ENCODE peak calls at places on chromosome 22, in four cellular contexts. One of them, this sample, is unnamed. For H3K4me1, the result is how much of the 10 kb centered on the place peaks cover.

GRCh38 chr22:45904236-45904635 is 72.7 kb downstream of the WNT7B start:
- DNase-seq in right lobe of liver: no peak
- DNase-seq in hepatocyte: no peak
- DNase-seq in suprapubic skin: no peak
- DNase-seq in this sample: no peak

GRCh38 chr22:37824674-37825641 is 1.8 kb downstream of the GALR3 start:
- DNase-seq in suprapubic skin: no peak
- DNase-seq in hepatocyte: no peak
- DNase-seq in right lobe of liver: no peak
- DNase-seq in this sample: peak

GRCh38 chr22:49149721-49150608 is 677.7 kb downstream of the BRD1 start:
- DNase-seq in hepatocyte: no peak
- DNase-seq in right lobe of liver: no peak
- DNase-seq in suprapubic skin: peak
- DNase-seq in this sample: no peak

GRCh38 chr22:22085702-22086500 is 103.3 kb upstream of the TOP3B start:
- DNase-seq in suprapubic skin: no peak
- DNase-seq in hepatocyte: no peak
- DNase-seq in right lobe of liver: no peak
- DNase-seq in this sample: no peak

GRCh38 chr22:45879552-45879949 is 97.4 kb downstream of the WNT7B start:
- DNase-seq in suprapubic skin: no peak
- DNase-seq in hepatocyte: no peak
- DNase-seq in right lobe of liver: no peak
- DNase-seq in this sample: no peak

GRCh38 chr22:31850135-31850534 is 94.2 kb upstream of the YWHAH start:
- DNase-seq in suprapubic skin: no peak
- DNase-seq in hepatocyte: no peak
- DNase-seq in right lobe of liver: no peak
- DNase-seq in this sample: no peak

GRCh38 chr22:17167486-17167885 is 8.4 kb upstream of the HDHD5 start:
- DNase-seq in hepatocyte: no peak
- DNase-seq in suprapubic skin: no peak
- DNase-seq in right lobe of liver: peak
- DNase-seq in this sample: no peak

GRCh38 chr22:27850000-27850465 is 48.5 kb upstream of the MN1 start:
- DNase-seq in hepatocyte: no peak
- DNase-seq in suprapubic skin: no peak
- DNase-seq in right lobe of liver: peak
- DNase-seq in this sample: no peak

GRCh38 chr22:50550395-50550794 is 4.7 kb downstream of the KLHDC7B start:
- DNase-seq in hepatocyte: no peak
- DNase-seq in suprapubic skin: no peak
- DNase-seq in right lobe of liver: no peak
- DNase-seq in this sample: no peak

GRCh38 chr22:50546326-50547230 is 879 bp downstream of the KLHDC7B start:
- DNase-seq in suprapubic skin: no peak
- DNase-seq in right lobe of liver: no peak
- DNase-seq in hepatocyte: no peak
- DNase-seq in this sample: no peak

GRCh38 chr22:50548913-50549790 is 3.5 kb downstream of the KLHDC7B start:
- DNase-seq in right lobe of liver: no peak
- DNase-seq in suprapubic skin: no peak
- DNase-seq in hepatocyte: no peak
- DNase-seq in this sample: no peak

GRCh38 chr22:50547231-50547851 is 1.6 kb downstream of the KLHDC7B start:
- DNase-seq in right lobe of liver: no peak
- DNase-seq in suprapubic skin: no peak
- DNase-seq in hepatocyte: no peak
- DNase-seq in this sample: no peak

DNA sequence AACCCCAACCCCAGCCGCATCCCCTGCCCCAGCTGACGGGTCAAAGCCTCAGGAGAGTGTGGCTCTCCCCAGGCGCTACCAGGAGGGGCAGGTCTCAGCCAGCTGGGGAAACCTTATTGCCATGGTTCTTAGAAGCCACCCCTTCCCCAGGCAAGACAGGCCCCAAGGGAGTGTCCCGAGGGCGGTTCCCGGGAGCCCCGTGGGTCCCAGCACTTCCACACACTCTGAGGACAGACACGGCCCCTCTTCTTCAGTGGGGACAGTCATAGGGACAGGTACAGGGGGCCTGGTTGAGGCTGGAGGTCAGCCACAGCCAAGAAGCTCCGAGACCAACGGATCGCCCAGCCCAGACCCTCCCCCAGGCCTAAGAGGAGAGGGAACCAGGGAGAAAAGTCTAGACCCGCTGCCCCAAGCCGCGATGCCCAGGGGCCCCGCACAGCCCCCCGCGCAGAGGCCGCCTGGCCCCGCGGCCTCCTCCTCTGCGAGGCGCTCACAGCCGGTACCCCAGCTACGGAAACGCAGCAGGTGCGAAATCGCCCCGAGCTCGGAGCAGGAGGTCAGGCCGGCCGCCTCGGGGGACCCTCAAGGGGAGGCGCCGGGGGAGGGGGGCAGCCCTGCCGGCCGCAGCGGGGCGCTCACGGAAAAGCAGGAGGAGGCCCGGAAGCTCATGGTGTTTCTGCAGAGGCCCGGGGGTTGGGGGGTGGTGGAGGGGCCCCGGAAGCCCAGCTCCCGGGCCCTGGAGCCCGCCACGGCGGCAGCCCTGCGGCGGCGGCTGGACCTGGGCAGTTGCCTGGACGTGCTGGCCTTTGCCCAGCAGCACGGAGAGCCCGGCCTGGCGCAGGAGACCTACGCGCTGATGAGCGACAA is 2.6 kb downstream of the KLHDC7B start:
- DNase-seq in right lobe of liver: peak
- DNase-seq in suprapubic skin: peak
- DNase-seq in hepatocyte: no peak
- DNase-seq in this sample: no peak
- H3K4me3 ChIP-seq in right lobe of liver: peak
- H3K4me3 ChIP-seq in suprapubic skin: peak
- H3K4me3 ChIP-seq in hepatocyte: no peak
- H3K4me3 ChIP-seq in this sample: peak

DNA sequence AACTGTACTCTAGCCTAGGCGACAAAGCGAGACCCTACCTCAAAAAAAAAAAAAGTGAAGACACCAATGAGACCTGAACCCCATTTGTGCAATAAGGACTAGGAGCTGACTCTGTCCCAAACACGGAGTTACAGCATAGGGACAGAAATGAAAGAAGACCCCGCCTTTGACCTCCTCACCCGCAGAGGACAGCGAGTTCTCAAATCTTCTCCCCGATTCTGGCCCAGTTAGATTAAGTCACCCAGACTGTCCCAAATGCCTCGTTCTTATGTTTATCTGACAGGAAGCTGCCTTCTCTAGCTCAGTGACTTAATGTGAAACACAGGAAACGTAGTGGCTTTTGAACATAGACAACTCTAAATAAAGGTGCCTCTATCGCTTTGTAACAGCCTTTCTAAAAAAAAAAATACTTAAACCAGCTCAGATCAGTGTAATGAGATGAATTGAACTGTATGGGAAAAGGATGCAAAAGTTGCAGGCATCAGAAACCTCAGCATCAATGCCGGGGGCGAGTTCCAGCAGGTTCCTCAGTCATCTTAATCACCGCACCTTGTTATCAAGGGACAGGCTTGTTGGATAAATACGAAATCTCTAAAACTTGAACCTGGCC is 10.6 kb downstream of the MYH9 start:
- DNase-seq in right lobe of liver: no peak
- DNase-seq in suprapubic skin: no peak
- DNase-seq in hepatocyte: no peak
- DNase-seq in this sample: peak
- H3K27ac ChIP-seq in right lobe of liver: peak
- H3K27ac ChIP-seq in suprapubic skin: peak
- H3K27ac ChIP-seq in hepatocyte: no peak
- H3K27ac ChIP-seq in this sample: peak

DNA sequence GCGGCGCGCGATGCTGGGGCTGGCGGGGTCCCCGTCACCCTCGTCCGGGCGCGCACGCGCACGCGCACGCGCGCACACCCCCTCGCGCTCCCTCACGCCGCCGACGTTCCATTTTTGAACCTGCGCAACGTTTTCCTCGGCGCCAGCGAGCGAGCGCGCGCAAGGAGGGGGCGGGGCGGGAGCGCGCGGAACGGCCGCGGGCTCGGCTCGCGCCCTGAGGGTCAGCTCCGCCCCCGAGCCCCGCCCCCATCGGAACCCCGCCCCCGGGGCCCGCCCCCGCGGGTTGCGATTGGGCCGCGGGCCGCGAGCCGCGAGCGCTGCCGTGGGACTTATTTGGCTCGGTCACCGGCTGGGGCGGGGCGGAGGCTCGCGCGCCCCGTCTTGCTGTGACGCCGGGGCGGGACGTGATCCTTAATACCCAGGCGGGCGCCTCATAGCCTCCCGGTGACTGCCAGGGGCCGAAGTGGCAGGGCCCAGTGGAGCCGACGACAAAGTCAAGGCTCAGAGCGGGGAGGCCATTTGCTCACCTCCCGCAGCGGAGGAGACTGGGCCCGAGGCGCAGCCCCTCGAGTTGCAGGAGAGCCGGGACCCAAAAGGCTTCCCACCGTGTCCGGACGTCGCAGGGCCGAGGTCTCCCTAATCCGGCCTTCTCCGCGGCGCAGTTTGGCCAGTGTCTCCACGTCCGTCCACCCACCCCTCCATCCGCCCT is at the start of gene CBX7:
- DNase-seq in hepatocyte: peak
- DNase-seq in suprapubic skin: peak
- DNase-seq in right lobe of liver: peak
- DNase-seq in this sample: peak
- H3K4me1 ChIP-seq in hepatocyte: under half
- H3K4me1 ChIP-seq in suprapubic skin: under half
- H3K4me1 ChIP-seq in right lobe of liver: under half
- H3K4me1 ChIP-seq in this sample: under half

DNA sequence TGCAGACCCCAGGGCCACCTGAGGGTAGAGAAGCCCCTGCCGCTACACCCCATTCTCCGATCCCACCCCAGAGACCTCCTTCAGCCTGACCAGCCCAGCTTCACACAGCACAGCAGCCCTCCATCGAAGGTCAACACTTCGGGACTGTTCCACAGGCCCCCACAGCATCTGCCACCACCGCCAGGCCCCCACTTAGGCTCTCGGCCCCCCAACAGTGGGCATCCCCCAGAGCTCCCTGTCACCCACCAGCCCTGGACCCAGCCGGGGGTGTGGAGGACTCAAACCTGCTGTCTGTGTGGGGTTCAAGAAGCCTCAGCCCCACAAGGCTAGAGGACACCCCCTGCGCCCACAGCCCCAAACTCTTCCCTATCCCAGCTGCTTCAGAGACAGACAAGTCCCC is 6.2 kb downstream of the SBF1 start:
- DNase-seq in suprapubic skin: no peak
- DNase-seq in hepatocyte: no peak
- DNase-seq in right lobe of liver: no peak
- DNase-seq in this sample: no peak
- H3K4me3 ChIP-seq in suprapubic skin: no peak
- H3K4me3 ChIP-seq in hepatocyte: no peak
- H3K4me3 ChIP-seq in right lobe of liver: no peak
- H3K4me3 ChIP-seq in this sample: no peak

DNA sequence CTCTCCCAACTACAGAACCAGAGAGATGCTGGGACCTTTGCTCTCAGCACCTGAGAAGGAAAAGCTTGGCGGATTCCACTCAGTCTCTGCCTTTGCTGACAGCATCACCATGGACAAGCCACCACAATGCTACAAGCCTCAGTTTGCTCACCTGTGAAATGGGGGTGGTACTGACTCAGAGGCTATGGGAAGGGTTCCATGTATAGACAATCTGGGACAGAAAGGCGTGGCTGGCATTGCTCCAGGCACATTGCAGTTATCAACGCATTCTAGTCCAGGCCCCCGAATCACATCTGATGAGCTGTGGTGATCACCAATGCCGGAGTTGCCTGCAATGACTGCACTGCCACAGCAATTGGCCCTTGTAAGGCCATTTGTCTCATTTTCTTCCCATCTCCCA is 72.6 kb downstream of the ISX start:
- DNase-seq in hepatocyte: no peak
- DNase-seq in right lobe of liver: no peak
- DNase-seq in suprapubic skin: no peak
- DNase-seq in this sample: peak
- H3K27ac ChIP-seq in hepatocyte: no peak
- H3K27ac ChIP-seq in right lobe of liver: no peak
- H3K27ac ChIP-seq in suprapubic skin: no peak
- H3K27ac ChIP-seq in this sample: no peak

This sample was measured in small intestine.